ENCODE peak calls at places on chromosomes 11 and 22, in seven cellular contexts. M, L, F, U, I, S and E are unnamed samples.
A peak's percentile ranks its signal among the peaks of the same experiment; 100 is the strongest.

GRCh38 chr11:31702966-31703365 is 108.2 kb downstream of the PAX6 start:
- DNase-seq in U (no peak), S (no peak), I (no peak), M (peak; percentile 3), F (no peak), L (no peak), E (peak; percentile 24)

GRCh38 chr11:13316528-13316961 is 39.0 kb downstream of the BMAL1 start:
- DNase-seq in M (no peak), L (no peak), S (no peak), F (no peak), U (peak; percentile 36), I (no peak), E (peak; percentile 20)

GRCh38 chr22:38738475-38739070 is 17.2 kb downstream of the SUN2 start:
- DNase-seq in M (no peak), F (no peak), L (no peak), S (no peak), I (no peak), U (no peak), E (no peak)

GRCh38 chr11:104925850-104926249 is 27.6 kb upstream of the CASP12 start:
- DNase-seq in M (no peak), U (no peak), I (no peak), L (no peak), F (no peak), S (no peak), E (no peak)

GRCh38 chr11:79456501-79456900 is 15.7 kb upstream of the TENM4 start:
- DNase-seq in I (no peak), F (no peak), S (no peak), U (no peak), L (no peak), M (no peak), E (no peak)

GRCh38 chr11:94304559-94304958 is at the start of gene IZUMO1R:
- DNase-seq in U (no peak), S (no peak), M (no peak), I (no peak), F (no peak), L (no peak), E (no peak)

GRCh38 chr11:74837191-74837590 is 88.5 kb downstream of the RNF169 start:
- DNase-seq in L (no peak), S (no peak), U (no peak), F (no peak), M (no peak), I (no peak), E (no peak)

GRCh38 chr11:23257088-23257487 is 396.8 kb upstream of the CCDC179 start:
- DNase-seq in M (no peak), I (no peak), S (no peak), U (no peak), F (no peak), L (no peak), E (no peak)

GRCh38 chr11:125496465-125496817 is 376 bp upstream of the FEZ1 start:
- DNase-seq in L (no peak), U (no peak), M (no peak), F (no peak), I (no peak), S (no peak), E (no peak)

GRCh38 chr11:17522655-17523054 is 21.6 kb downstream of the USH1C start:
- DNase-seq in S (no peak), U (no peak), I (no peak), M (no peak), F (no peak), L (no peak), E (no peak)

GRCh38 chr22:41699264-41700104 is at the start of gene MEI1:
- DNase-seq in F (no peak), I (peak; percentile 91), S (peak; percentile 87), L (peak; percentile 82), U (peak; percentile 75), M (no peak), E (peak; percentile 38)

GRCh38 chr11:102157219-102157618 is 47.0 kb downstream of the YAP1 start:
- DNase-seq in M (no peak), F (no peak), I (peak; percentile 76), S (no peak), L (no peak), U (peak; percentile 13), E (peak; percentile 74)

GRCh38 chr22:22507743-22508273 is 734 bp downstream of the ZNF280B start:
- DNase-seq in I (no peak), S (no peak), L (no peak), M (no peak), U (no peak), F (no peak), E (no peak)

GRCh38 chr22:22506736-22507135 is 1.8 kb downstream of the ZNF280B start:
- DNase-seq in M (no peak), L (no peak), I (no peak), U (no peak), S (no peak), F (no peak), E (no peak)

GRCh38 chr22:22513619-22514018 is 5.1 kb upstream of the ZNF280B start:
- DNase-seq in U (no peak), F (no peak), L (no peak), I (no peak), S (no peak), M (no peak), E (no peak)

GRCh38 chr22:22508274-22509176 is at the start of gene ZNF280B:
- DNase-seq in U (peak; percentile 43), S (peak; percentile 79), M (peak; percentile 44), L (peak; percentile 71), I (peak; percentile 72), F (peak; percentile 75), E (peak; percentile 74)
- H3K27ac ChIP-seq in U (peak within 1 kb of the TSS; percentile 22), S (peak within 1 kb of the TSS; percentile 57), M (peak within 1 kb of the TSS; percentile 77), L (no peak within 1 kb of the TSS), I (no peak within 1 kb of the TSS), F (peak within 1 kb of the TSS; percentile 43), E (peak within 1 kb of the TSS; percentile 14)

GRCh38 chr22:35140879-35141745 is 75.2 kb downstream of the ISX start:
- DNase-seq in M (no peak), F (peak; percentile 60), I (no peak), U (peak; percentile 13), S (no peak), L (no peak), E (no peak)
- TF ChIP-seq CTCF in M (no peak), F (no peak), I (no peak), U (no peak), S (no peak), L (no peak), E (no peak)

GRCh38 chr22:48071828-48072227 is 1309.4 kb downstream of the TBC1D22A start:
- DNase-seq in U (no peak), S (no peak), F (no peak), L (no peak), I (no peak), M (no peak), E (no peak)
- H3K27ac ChIP-seq in U (no peak overlapping the region), S (no peak overlapping the region), F (no peak overlapping the region), L (no peak overlapping the region), I (no peak overlapping the region), M (no peak overlapping the region), E (no peak overlapping the region)

DNA sequence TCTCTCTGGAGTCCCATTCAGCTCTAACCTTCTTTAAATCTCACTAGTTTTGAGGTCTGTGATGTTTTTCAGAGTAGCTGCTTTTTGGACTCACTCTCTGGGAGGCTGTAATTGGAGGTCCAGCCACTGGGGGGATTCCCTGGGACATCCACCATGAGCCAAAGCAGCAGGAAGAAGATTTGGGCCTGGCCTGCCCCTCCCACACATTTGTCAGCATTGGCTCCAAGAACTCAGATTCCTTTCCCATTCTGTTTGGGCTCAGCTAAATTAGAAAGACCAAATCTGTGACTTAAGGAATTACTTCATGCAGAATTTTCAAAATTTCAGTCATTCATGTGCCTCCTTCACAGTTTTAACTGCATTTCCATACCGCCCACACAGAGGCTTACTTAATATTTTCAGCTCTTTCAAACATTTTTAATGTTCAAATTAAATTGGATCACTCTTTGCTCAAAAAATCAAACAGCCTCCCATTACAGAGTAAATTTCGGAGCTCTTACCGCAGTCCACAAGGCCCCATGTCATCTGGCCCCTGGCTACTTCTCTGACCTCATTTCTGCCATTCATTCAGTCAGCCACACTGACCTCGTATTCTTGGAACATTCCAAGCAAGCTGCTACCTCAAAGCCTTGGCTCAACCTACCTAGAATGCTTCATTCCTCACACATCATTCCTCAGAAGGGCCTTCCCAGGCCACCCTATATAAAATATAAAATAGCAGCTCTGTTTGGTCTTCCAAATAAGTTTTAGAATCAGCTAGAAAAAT is 54.5 kb upstream of the RRAS2 start:
- DNase-seq in S (no peak), M (no peak), I (peak; percentile 70), F (no peak), U (no peak), L (no peak), E (peak; percentile 51)
- TF ChIP-seq CTCF in S (no peak), M (no peak), I (no peak), F (peak; percentile 43), U (no peak), L (peak; percentile 14), E (peak; percentile 66)

GRCh38 chr11:76282106-76282630 is 75.9 kb upstream of the WNT11 start:
- DNase-seq in L (no peak), M (no peak), S (no peak), F (no peak), I (no peak), U (no peak), E (no peak)
- H3K27ac ChIP-seq in L (no peak overlapping the region), M (no peak overlapping the region), S (no peak overlapping the region), F (no peak overlapping the region), I (no peak overlapping the region), U (no peak overlapping the region), E (no peak overlapping the region)

GRCh38 chr22:45905924-45906865 is 70.8 kb downstream of the WNT7B start:
- DNase-seq in M (no peak), I (no peak), S (no peak), F (peak; percentile 21), L (no peak), U (no peak), E (peak; percentile 49)
- TF ChIP-seq CTCF in M (no peak), I (no peak), S (no peak), F (no peak), L (no peak), U (no peak), E (no peak)

GRCh38 chr11:12245091-12245490 is 132.3 kb upstream of the PARVA start:
- DNase-seq in I (peak; percentile 80), M (no peak), S (no peak), U (no peak), F (no peak), L (no peak), E (no peak)
- H3K27ac ChIP-seq in I (peak overlapping the region; percentile 44), M (no peak overlapping the region), S (no peak overlapping the region), U (peak overlapping the region; percentile 50), F (peak overlapping the region; percentile 77), L (no peak overlapping the region), E (no peak overlapping the region)